ENCODE peak calls at places on chromosomes 6 and 20, in ten cellular contexts. One of them, this sample, is unnamed.
A peak's percentile ranks its signal among the peaks of the same experiment; 100 is the strongest.

GRCh38 chr6:72748759-72749158 is 126.9 kb downstream of the KCNQ5 start:
- DNase-seq in cardiac muscle cell: no peak
- DNase-seq in progenitor cell of endocrine pancreas: no peak
- DNase-seq in left ventricle myocardium inferior: no peak
- DNase-seq in A549: no peak
- DNase-seq in pancreas: no peak
- DNase-seq in transverse colon: no peak
- DNase-seq in body of pancreas: no peak
- DNase-seq in HFF-Myc: peak; percentile 74
- DNase-seq in activated B cell treated with CpG ODN at 0.5 μM for 24 hours: no peak
- DNase-seq in this sample: no peak

GRCh38 chr6:4459032-4459431 is 317.2 kb upstream of the CDYL start:
- DNase-seq in cardiac muscle cell: no peak
- DNase-seq in progenitor cell of endocrine pancreas: no peak
- DNase-seq in left ventricle myocardium inferior: no peak
- DNase-seq in A549: peak; percentile 21
- DNase-seq in pancreas: no peak
- DNase-seq in transverse colon: no peak
- DNase-seq in body of pancreas: no peak
- DNase-seq in HFF-Myc: peak; percentile 37
- DNase-seq in activated B cell treated with CpG ODN at 0.5 μM for 24 hours: no peak
- DNase-seq in this sample: no peak

GRCh38 chr6:158460602-158461092 is 99.2 kb upstream of the TMEM181 start:
- DNase-seq in cardiac muscle cell: no peak
- DNase-seq in progenitor cell of endocrine pancreas: no peak
- DNase-seq in left ventricle myocardium inferior: no peak
- DNase-seq in A549: no peak
- DNase-seq in pancreas: no peak
- DNase-seq in transverse colon: no peak
- DNase-seq in body of pancreas: no peak
- DNase-seq in HFF-Myc: peak; percentile 42
- DNase-seq in activated B cell treated with CpG ODN at 0.5 μM for 24 hours: no peak
- DNase-seq in this sample: no peak

GRCh38 chr20:40160151-40160550 is 528.9 kb downstream of the MAFB start:
- DNase-seq in cardiac muscle cell: peak; percentile 73
- DNase-seq in progenitor cell of endocrine pancreas: peak; percentile 23
- DNase-seq in left ventricle myocardium inferior: peak; percentile 26
- DNase-seq in A549: peak; percentile 10
- DNase-seq in pancreas: peak; percentile 22
- DNase-seq in transverse colon: peak; percentile 27
- DNase-seq in body of pancreas: peak; percentile 35
- DNase-seq in HFF-Myc: peak; percentile 15
- DNase-seq in activated B cell treated with CpG ODN at 0.5 μM for 24 hours: no peak
- DNase-seq in this sample: peak; percentile 43

GRCh38 chr6:138824482-138825134 is 28.7 kb downstream of the ECT2L start:
- DNase-seq in cardiac muscle cell: no peak
- DNase-seq in progenitor cell of endocrine pancreas: no peak
- DNase-seq in left ventricle myocardium inferior: no peak
- DNase-seq in A549: no peak
- DNase-seq in pancreas: no peak
- DNase-seq in transverse colon: no peak
- DNase-seq in body of pancreas: no peak
- DNase-seq in HFF-Myc: no peak
- DNase-seq in activated B cell treated with CpG ODN at 0.5 μM for 24 hours: no peak
- DNase-seq in this sample: no peak

GRCh38 chr20:37686762-37687477 is 6.9 kb upstream of the CTNNBL1 start:
- DNase-seq in cardiac muscle cell: no peak
- DNase-seq in progenitor cell of endocrine pancreas: no peak
- DNase-seq in left ventricle myocardium inferior: no peak
- DNase-seq in A549: no peak
- DNase-seq in pancreas: no peak
- DNase-seq in transverse colon: no peak
- DNase-seq in body of pancreas: no peak
- DNase-seq in HFF-Myc: no peak
- DNase-seq in activated B cell treated with CpG ODN at 0.5 μM for 24 hours: no peak
- DNase-seq in this sample: no peak

GRCh38 chr6:155248021-155249001 is 15.5 kb upstream of the CLDN20 start:
- DNase-seq in cardiac muscle cell: peak; percentile 43
- DNase-seq in progenitor cell of endocrine pancreas: no peak
- DNase-seq in left ventricle myocardium inferior: no peak
- DNase-seq in A549: peak; percentile 21
- DNase-seq in pancreas: no peak
- DNase-seq in transverse colon: peak; percentile 42
- DNase-seq in body of pancreas: no peak
- DNase-seq in HFF-Myc: no peak
- DNase-seq in activated B cell treated with CpG ODN at 0.5 μM for 24 hours: no peak
- DNase-seq in this sample: peak; percentile 40

GRCh38 chr20:21182832-21183563 is 57.1 kb downstream of the KIZ start:
- DNase-seq in cardiac muscle cell: no peak
- DNase-seq in progenitor cell of endocrine pancreas: no peak
- DNase-seq in left ventricle myocardium inferior: no peak
- DNase-seq in A549: no peak
- DNase-seq in pancreas: no peak
- DNase-seq in transverse colon: peak; percentile 22
- DNase-seq in body of pancreas: no peak
- DNase-seq in HFF-Myc: peak; percentile 72
- DNase-seq in activated B cell treated with CpG ODN at 0.5 μM for 24 hours: no peak
- DNase-seq in this sample: no peak

GRCh38 chr20:63175031-63175895 is 40.7 kb downstream of the YTHDF1 start:
- DNase-seq in cardiac muscle cell: no peak
- DNase-seq in progenitor cell of endocrine pancreas: no peak
- DNase-seq in left ventricle myocardium inferior: no peak
- DNase-seq in A549: no peak
- DNase-seq in pancreas: no peak
- DNase-seq in transverse colon: no peak
- DNase-seq in body of pancreas: no peak
- DNase-seq in HFF-Myc: no peak
- DNase-seq in activated B cell treated with CpG ODN at 0.5 μM for 24 hours: no peak
- DNase-seq in this sample: no peak

GRCh38 chr6:23650676-23651075 is 475.3 kb upstream of the NRSN1 start:
- DNase-seq in cardiac muscle cell: no peak
- DNase-seq in progenitor cell of endocrine pancreas: no peak
- DNase-seq in left ventricle myocardium inferior: no peak
- DNase-seq in A549: no peak
- DNase-seq in pancreas: peak; percentile 22
- DNase-seq in transverse colon: peak; percentile 43
- DNase-seq in body of pancreas: no peak
- DNase-seq in HFF-Myc: no peak
- DNase-seq in activated B cell treated with CpG ODN at 0.5 μM for 24 hours: no peak
- DNase-seq in this sample: peak; percentile 46

GRCh38 chr6:42212442-42212841 is 5.2 kb downstream of the MRPS10 start:
- DNase-seq in cardiac muscle cell: no peak
- DNase-seq in progenitor cell of endocrine pancreas: no peak
- DNase-seq in left ventricle myocardium inferior: no peak
- DNase-seq in A549: no peak
- DNase-seq in pancreas: no peak
- DNase-seq in transverse colon: no peak
- DNase-seq in body of pancreas: no peak
- DNase-seq in HFF-Myc: no peak
- DNase-seq in activated B cell treated with CpG ODN at 0.5 μM for 24 hours: no peak
- DNase-seq in this sample: no peak

GRCh38 chr6:150435832-150436231 is 67.0 kb downstream of the IYD start:
- DNase-seq in cardiac muscle cell: no peak
- DNase-seq in progenitor cell of endocrine pancreas: no peak
- DNase-seq in left ventricle myocardium inferior: no peak
- DNase-seq in A549: no peak
- DNase-seq in pancreas: no peak
- DNase-seq in transverse colon: no peak
- DNase-seq in body of pancreas: no peak
- DNase-seq in HFF-Myc: no peak
- DNase-seq in activated B cell treated with CpG ODN at 0.5 μM for 24 hours: no peak
- DNase-seq in this sample: no peak

GRCh38 chr6:84426002-84426705 is 198.7 kb upstream of the CEP162 start:
- DNase-seq in cardiac muscle cell: no peak
- DNase-seq in progenitor cell of endocrine pancreas: no peak
- DNase-seq in left ventricle myocardium inferior: no peak
- DNase-seq in A549: no peak
- DNase-seq in pancreas: no peak
- DNase-seq in transverse colon: no peak
- DNase-seq in body of pancreas: no peak
- DNase-seq in HFF-Myc: no peak
- DNase-seq in activated B cell treated with CpG ODN at 0.5 μM for 24 hours: no peak
- DNase-seq in this sample: no peak

GRCh38 chr6:106974999-106975698 is 620 bp upstream of the CD24 start:
- DNase-seq in cardiac muscle cell: peak; percentile 78
- DNase-seq in progenitor cell of endocrine pancreas: peak; percentile 72
- DNase-seq in left ventricle myocardium inferior: peak; percentile 29
- DNase-seq in A549: peak; percentile 18
- DNase-seq in pancreas: peak; percentile 76
- DNase-seq in transverse colon: peak; percentile 71
- DNase-seq in body of pancreas: peak; percentile 75
- DNase-seq in HFF-Myc: no peak
- DNase-seq in activated B cell treated with CpG ODN at 0.5 μM for 24 hours: peak; percentile 70
- DNase-seq in this sample: peak; percentile 58

GRCh38 chr6:48765352-48765961 is 654.5 kb upstream of the PTCHD4 start:
- DNase-seq in cardiac muscle cell: peak; percentile 79
- DNase-seq in progenitor cell of endocrine pancreas: no peak
- DNase-seq in left ventricle myocardium inferior: no peak
- DNase-seq in A549: no peak
- DNase-seq in pancreas: peak; percentile 14
- DNase-seq in transverse colon: no peak
- DNase-seq in body of pancreas: peak; percentile 15
- DNase-seq in HFF-Myc: peak; percentile 32
- DNase-seq in activated B cell treated with CpG ODN at 0.5 μM for 24 hours: no peak
- DNase-seq in this sample: peak; percentile 32

GRCh38 chr6:139556532-139556931 is 182.1 kb upstream of the CITED2 start:
- DNase-seq in cardiac muscle cell: no peak
- DNase-seq in progenitor cell of endocrine pancreas: no peak
- DNase-seq in left ventricle myocardium inferior: no peak
- DNase-seq in A549: no peak
- DNase-seq in pancreas: no peak
- DNase-seq in transverse colon: no peak
- DNase-seq in body of pancreas: no peak
- DNase-seq in HFF-Myc: no peak
- DNase-seq in activated B cell treated with CpG ODN at 0.5 μM for 24 hours: no peak
- DNase-seq in this sample: no peak

GRCh38 chr6:68108243-68108835 is 526.7 kb upstream of the ADGRB3 start:
- DNase-seq in cardiac muscle cell: no peak
- DNase-seq in progenitor cell of endocrine pancreas: no peak
- DNase-seq in left ventricle myocardium inferior: no peak
- DNase-seq in A549: no peak
- DNase-seq in pancreas: no peak
- DNase-seq in transverse colon: no peak
- DNase-seq in body of pancreas: no peak
- DNase-seq in HFF-Myc: no peak
- DNase-seq in activated B cell treated with CpG ODN at 0.5 μM for 24 hours: no peak
- DNase-seq in this sample: no peak

GRCh38 chr20:45798935-45799642 is 7.3 kb downstream of the DNTTIP1 start:
- DNase-seq in cardiac muscle cell: peak; percentile 72
- DNase-seq in progenitor cell of endocrine pancreas: peak; percentile 24
- DNase-seq in left ventricle myocardium inferior: no peak
- DNase-seq in A549: peak; percentile 66
- DNase-seq in pancreas: peak; percentile 58
- DNase-seq in transverse colon: peak; percentile 73
- DNase-seq in body of pancreas: peak; percentile 61
- DNase-seq in HFF-Myc: no peak
- DNase-seq in activated B cell treated with CpG ODN at 0.5 μM for 24 hours: peak; percentile 25
- DNase-seq in this sample: peak; percentile 62

GRCh38 chr20:45796336-45797070 is 4.7 kb downstream of the DNTTIP1 start:
- DNase-seq in cardiac muscle cell: no peak
- DNase-seq in progenitor cell of endocrine pancreas: no peak
- DNase-seq in left ventricle myocardium inferior: no peak
- DNase-seq in A549: no peak
- DNase-seq in pancreas: no peak
- DNase-seq in transverse colon: no peak
- DNase-seq in body of pancreas: no peak
- DNase-seq in HFF-Myc: no peak
- DNase-seq in activated B cell treated with CpG ODN at 0.5 μM for 24 hours: no peak
- DNase-seq in this sample: no peak

GRCh38 chr20:45801851-45802250 is 10.1 kb downstream of the DNTTIP1 start:
- DNase-seq in cardiac muscle cell: no peak
- DNase-seq in progenitor cell of endocrine pancreas: no peak
- DNase-seq in left ventricle myocardium inferior: no peak
- DNase-seq in A549: no peak
- DNase-seq in pancreas: no peak
- DNase-seq in transverse colon: no peak
- DNase-seq in body of pancreas: no peak
- DNase-seq in HFF-Myc: no peak
- DNase-seq in activated B cell treated with CpG ODN at 0.5 μM for 24 hours: no peak
- DNase-seq in this sample: no peak
- TF ChIP-seq CTCF in cardiac muscle cell: no peak
- TF ChIP-seq CTCF in progenitor cell of endocrine pancreas: no peak
- TF ChIP-seq CTCF in left ventricle myocardium inferior: no peak
- TF ChIP-seq CTCF in A549: no peak
- TF ChIP-seq CTCF in pancreas: no peak
- TF ChIP-seq CTCF in transverse colon: no peak
- TF ChIP-seq CTCF in body of pancreas: no peak
- TF ChIP-seq CTCF in HFF-Myc: no peak
- TF ChIP-seq CTCF in activated B cell treated with CpG ODN at 0.5 μM for 24 hours: no peak
- TF ChIP-seq CTCF in this sample: no peak

GRCh38 chr6:166714581-166714980 is 87.5 kb upstream of the RPS6KA2 start:
- DNase-seq in cardiac muscle cell: no peak
- DNase-seq in progenitor cell of endocrine pancreas: no peak
- DNase-seq in left ventricle myocardium inferior: no peak
- DNase-seq in A549: no peak
- DNase-seq in pancreas: no peak
- DNase-seq in transverse colon: no peak
- DNase-seq in body of pancreas: no peak
- DNase-seq in HFF-Myc: no peak
- DNase-seq in activated B cell treated with CpG ODN at 0.5 μM for 24 hours: no peak
- DNase-seq in this sample: no peak
- TF ChIP-seq CTCF in cardiac muscle cell: no peak
- TF ChIP-seq CTCF in progenitor cell of endocrine pancreas: no peak
- TF ChIP-seq CTCF in left ventricle myocardium inferior: no peak
- TF ChIP-seq CTCF in A549: no peak
- TF ChIP-seq CTCF in pancreas: no peak
- TF ChIP-seq CTCF in transverse colon: no peak
- TF ChIP-seq CTCF in body of pancreas: no peak
- TF ChIP-seq CTCF in HFF-Myc: no peak
- TF ChIP-seq CTCF in activated B cell treated with CpG ODN at 0.5 μM for 24 hours: no peak
- TF ChIP-seq CTCF in this sample: no peak

DNA sequence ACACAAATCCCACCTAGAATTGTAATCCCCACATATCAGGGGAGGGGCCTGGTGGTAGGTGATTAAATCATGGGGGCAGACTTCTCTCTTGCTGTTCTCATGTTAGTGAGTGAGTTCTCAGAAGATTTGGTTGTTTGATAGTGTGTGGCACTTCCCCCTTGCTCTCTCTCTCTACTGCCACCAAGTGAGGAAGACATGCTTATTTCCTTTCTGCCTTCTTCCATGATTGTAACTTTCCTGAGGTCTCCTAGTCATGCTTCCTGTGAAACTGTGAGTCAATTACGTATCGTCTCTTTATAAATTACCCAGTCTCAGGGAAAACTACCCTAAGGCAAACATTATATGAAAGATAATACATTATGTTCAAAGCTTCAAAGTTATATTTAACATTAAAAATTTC is 1297.5 kb upstream of the CITED2 start:
- DNase-seq in cardiac muscle cell: no peak
- DNase-seq in progenitor cell of endocrine pancreas: no peak
- DNase-seq in left ventricle myocardium inferior: no peak
- DNase-seq in A549: no peak
- DNase-seq in pancreas: no peak
- DNase-seq in transverse colon: no peak
- DNase-seq in body of pancreas: no peak
- DNase-seq in HFF-Myc: no peak
- DNase-seq in activated B cell treated with CpG ODN at 0.5 μM for 24 hours: no peak
- DNase-seq in this sample: no peak
- TF ChIP-seq CTCF in cardiac muscle cell: no peak
- TF ChIP-seq CTCF in progenitor cell of endocrine pancreas: no peak
- TF ChIP-seq CTCF in left ventricle myocardium inferior: no peak
- TF ChIP-seq CTCF in A549: no peak
- TF ChIP-seq CTCF in pancreas: no peak
- TF ChIP-seq CTCF in transverse colon: no peak
- TF ChIP-seq CTCF in body of pancreas: no peak
- TF ChIP-seq CTCF in HFF-Myc: peak; percentile 10
- TF ChIP-seq CTCF in activated B cell treated with CpG ODN at 0.5 μM for 24 hours: no peak
- TF ChIP-seq CTCF in this sample: peak; percentile 33

GRCh38 chr20:34824861-34825529 is 456 bp downstream of the NCOA6 start:
- DNase-seq in cardiac muscle cell: peak; percentile 85
- DNase-seq in progenitor cell of endocrine pancreas: peak; percentile 73
- DNase-seq in left ventricle myocardium inferior: peak; percentile 68
- DNase-seq in A549: peak; percentile 40
- DNase-seq in pancreas: peak; percentile 62
- DNase-seq in transverse colon: peak; percentile 64
- DNase-seq in body of pancreas: peak; percentile 60
- DNase-seq in HFF-Myc: no peak
- DNase-seq in activated B cell treated with CpG ODN at 0.5 μM for 24 hours: peak; percentile 67
- DNase-seq in this sample: peak; percentile 59
- TF ChIP-seq CTCF in cardiac muscle cell: no peak
- TF ChIP-seq CTCF in progenitor cell of endocrine pancreas: peak; percentile 37
- TF ChIP-seq CTCF in left ventricle myocardium inferior: peak; percentile 15
- TF ChIP-seq CTCF in A549: no peak
- TF ChIP-seq CTCF in pancreas: no peak
- TF ChIP-seq CTCF in transverse colon: no peak
- TF ChIP-seq CTCF in body of pancreas: no peak
- TF ChIP-seq CTCF in HFF-Myc: no peak
- TF ChIP-seq CTCF in activated B cell treated with CpG ODN at 0.5 μM for 24 hours: no peak
- TF ChIP-seq CTCF in this sample: peak; percentile 27

This sample was measured in neural crest cell.